ENCODE peak calls at places on chromosomes 3 and 15, in five cellular contexts. I is NCI-H446, N is brain microvascular endothelial cell, G is globus pallidus, U is heart right ventricle. X is an unnamed sample.
A peak's percentile ranks its signal among the peaks of the same experiment; 100 is the strongest.

GRCh38 chr3:124773351-124774304 is 43.4 kb downstream of the UMPS start:
- DNase-seq in I (no peak), N (no peak), G (no peak), U (no peak), X (no peak)

GRCh38 chr3:64715211-64715982 is 27.6 kb upstream of the ADAMTS9 start:
- DNase-seq in I (no peak), N (no peak), G (no peak), U (no peak), X (no peak)

GRCh38 chr15:101428758-101429157 is 60.7 kb downstream of the PCSK6 start:
- DNase-seq in I (no peak), N (no peak), G (no peak), U (no peak), X (no peak)

GRCh38 chr15:48974865-48975264 is 11.1 kb upstream of the SHC4 start:
- DNase-seq in I (no peak), N (no peak), G (peak; percentile 55), U (no peak), X (no peak)

GRCh38 chr3:191809326-191809949 is 348.5 kb downstream of the PYDC2 start:
- DNase-seq in I (no peak), N (no peak), G (no peak), U (no peak), X (no peak)

GRCh38 chr3:29212789-29213433 is 68.0 kb upstream of the RBMS3 start:
- DNase-seq in I (no peak), N (no peak), G (no peak), U (no peak), X (no peak)

GRCh38 chr3:80733522-80734176 is 965.9 kb upstream of the ROBO1 start:
- DNase-seq in I (no peak), N (peak; percentile 94), G (no peak), U (peak; percentile 6), X (no peak)

GRCh38 chr3:65098400-65098799 is 410.6 kb upstream of the ADAMTS9 start:
- DNase-seq in I (no peak), N (no peak), G (no peak), U (no peak), X (no peak)

GRCh38 chr3:33372218-33373081 is 67.8 kb downstream of the UBP1 start:
- DNase-seq in I (peak; percentile 22), N (peak; percentile 60), G (peak; percentile 59), U (peak; percentile 34), X (peak; percentile 58)

X was measured in cerebellum.